ENCODE peak calls at places on chromosomes 16 and 17, in nine cellular contexts. S, K, V, F, B, U, J, M and G are unnamed samples.

GRCh38 chr17:78269893-78270490 is 38.6 kb downstream of the TMEM235 start:
- DNase-seq in S (no peak), K (no peak), V (no peak), F (no peak), B (peak), U (no peak), J (no peak), M (no peak), G (no peak)

GRCh38 chr17:12691173-12691572 is 25.5 kb downstream of the MYOCD start:
- DNase-seq in S (no peak), K (no peak), V (no peak), F (no peak), B (no peak), U (no peak), J (no peak), M (no peak), G (no peak)

GRCh38 chr17:62703269-62703775 is 75.9 kb downstream of the MRC2 start:
- DNase-seq in S (peak), K (no peak), V (no peak), F (no peak), B (no peak), U (peak), J (no peak), M (no peak), G (no peak)

GRCh38 chr17:36066365-36066945 is 2.4 kb downstream of the CCL18 start:
- DNase-seq in S (no peak), K (no peak), V (no peak), F (no peak), B (no peak), U (no peak), J (no peak), M (no peak), G (no peak)

GRCh38 chr17:64499805-64500486 is 3.1 kb upstream of the POLG2 start:
- DNase-seq in S (peak), K (no peak), V (no peak), F (no peak), B (no peak), U (no peak), J (no peak), M (no peak), G (no peak)

GRCh38 chr17:78421534-78422266 is 43.3 kb downstream of the PGS1 start:
- DNase-seq in S (peak), K (peak), V (peak), F (peak), B (peak), U (peak), J (peak), M (peak), G (peak)

GRCh38 chr16:9351440-9351839 is 260.0 kb downstream of the HAPSTR1 start:
- DNase-seq in S (no peak), K (no peak), V (no peak), F (no peak), B (no peak), U (no peak), J (no peak), M (no peak), G (no peak)

GRCh38 chr16:15954814-15955151 is 5.4 kb downstream of the ABCC1 start:
- DNase-seq in S (no peak), K (no peak), V (no peak), F (peak), B (no peak), U (no peak), J (no peak), M (no peak), G (no peak)

GRCh38 chr16:2428051-2428786 is 1.0 kb upstream of the CCNF start:
- DNase-seq in S (peak), K (no peak), V (peak), F (no peak), B (peak), U (no peak), J (peak), M (no peak), G (no peak)

GRCh38 chr17:39612291-39612894 is 4.7 kb upstream of the NEUROD2 start:
- DNase-seq in S (no peak), K (no peak), V (no peak), F (no peak), B (no peak), U (peak), J (no peak), M (no peak), G (no peak)